ENCODE peak calls at places on chromosomes 13 and 19, in five cellular contexts. B, S, K, D and T are unnamed samples. For H3K36me3, the result is how much of the 10 kb centered on the place peaks cover.

GRCh38 chr19:30228726-30229523 is 143.3 kb upstream of the ZNF536 start:
- DNase-seq in B (no peak), S (no peak), K (no peak), D (no peak), T (no peak)

GRCh38 chr13:31020996-31021395 is 88.5 kb downstream of the TEX26 start:
- DNase-seq in B (no peak), S (no peak), K (no peak), D (no peak), T (no peak)

GRCh38 chr19:17909017-17909732 is 23.6 kb upstream of the CCDC124 start:
- DNase-seq in B (no peak), S (peak), K (no peak), D (no peak), T (no peak)

GRCh38 chr13:102878491-102878890 is 32.7 kb downstream of the ERCC5 start:
- DNase-seq in B (no peak), S (no peak), K (no peak), D (no peak), T (no peak)

GRCh38 chr19:12093777-12094176 is 29.2 kb downstream of the ZNF844 start:
- DNase-seq in B (no peak), S (no peak), K (no peak), D (no peak), T (no peak)

GRCh38 chr19:36149673-36150406 is 2.4 kb downstream of the COX7A1 start:
- DNase-seq in B (peak), S (no peak), K (no peak), D (no peak), T (no peak)

GRCh38 chr13:71039440-71039839 is 827.6 kb downstream of the DACH1 start:
- DNase-seq in B (no peak), S (no peak), K (no peak), D (no peak), T (no peak)

GRCh38 chr13:108463365-108463764 is 166.0 kb upstream of the MYO16 start:
- DNase-seq in B (no peak), S (no peak), K (no peak), D (no peak), T (no peak)

GRCh38 chr19:13633109-13633508 is 126.8 kb upstream of the CACNA1A start:
- DNase-seq in B (no peak), S (peak), K (no peak), D (no peak), T (no peak)

GRCh38 chr19:38055655-38056521 is 148.9 kb downstream of the SIPA1L3 start:
- DNase-seq in B (no peak), S (no peak), K (no peak), D (no peak), T (no peak)

GRCh38 chr19:29626386-29626785 is 20.3 kb downstream of the POP4 start:
- DNase-seq in B (no peak), S (no peak), K (no peak), D (no peak), T (peak)

GRCh38 chr13:112113355-112113754 is 46.4 kb downstream of the SOX1 start:
- DNase-seq in B (no peak), S (no peak), K (no peak), D (no peak), T (no peak)

GRCh38 chr13:73323615-73324014 is 264.8 kb downstream of the KLF5 start:
- DNase-seq in B (no peak), S (no peak), K (no peak), D (no peak), T (no peak)

GRCh38 chr13:106277483-106278154 is 257.8 kb downstream of the EFNB2 start:
- DNase-seq in B (no peak), S (no peak), K (no peak), D (no peak), T (no peak)

GRCh38 chr13:48580185-48580803 is 47.4 kb upstream of the RCBTB2 start:
- DNase-seq in B (peak), S (peak), K (no peak), D (peak), T (no peak)

GRCh38 chr13:40615619-40616018 is 50.8 kb downstream of the FOXO1 start:
- DNase-seq in B (no peak), S (no peak), K (no peak), D (no peak), T (no peak)

GRCh38 chr13:110565296-110565695 is 3.8 kb upstream of the RAB20 start:
- DNase-seq in B (no peak), S (no peak), K (no peak), D (no peak), T (no peak)

GRCh38 chr19:2170219-2170618 is 6.5 kb downstream of the DOT1L start:
- DNase-seq in B (no peak), S (no peak), K (no peak), D (no peak), T (no peak)

GRCh38 chr19:12689581-12690216 is 1.9 kb downstream of the GNG14 start:
- DNase-seq in B (no peak), S (no peak), K (no peak), D (no peak), T (no peak)

GRCh38 chr19:7255119-7255518 is 39.1 kb downstream of the INSR start:
- DNase-seq in B (no peak), S (peak), K (no peak), D (no peak), T (no peak)

GRCh38 chr19:2428027-2428690 is 773 bp upstream of the TIMM13 start:
- DNase-seq in B (peak), S (peak), K (no peak), D (no peak), T (no peak)

GRCh38 chr13:97266734-97267417 is 44.7 kb downstream of the MBNL2 start:
- DNase-seq in B (no peak), S (no peak), K (no peak), D (no peak), T (no peak)

GRCh38 chr13:50670847-50671542 is 172.5 kb downstream of the DLEU7 start:
- DNase-seq in B (no peak), S (no peak), K (peak), D (no peak), T (no peak)

GRCh38 chr13:52371736-52372247 is 34.2 kb downstream of the THSD1 start:
- DNase-seq in B (no peak), S (no peak), K (no peak), D (no peak), T (no peak)

GRCh38 chr19:17807731-17808316 is 12.9 kb downstream of the B3GNT3 start:
- DNase-seq in B (no peak), S (no peak), K (no peak), D (no peak), T (no peak)

GRCh38 chr19:54179921-54180452 is 7.0 kb upstream of the TMC4 start:
- DNase-seq in B (no peak), S (peak), K (no peak), D (no peak), T (peak)

GRCh38 chr19:3985643-3986259 is 488 bp upstream of the EEF2 start:
- DNase-seq in B (peak), S (no peak), K (no peak), D (no peak), T (no peak)

GRCh38 chr19:18208098-18208951 is 4.5 kb upstream of the RAB3A start:
- DNase-seq in B (no peak), S (peak), K (no peak), D (no peak), T (peak)

GRCh38 chr13:40220299-40220935 is 446.0 kb downstream of the FOXO1 start:
- DNase-seq in B (no peak), S (peak), K (no peak), D (no peak), T (no peak)

GRCh38 chr19:2856457-2857055 is 10.6 kb upstream of the ZNF556 start:
- DNase-seq in B (no peak), S (no peak), K (no peak), D (no peak), T (no peak)

GRCh38 chr13:97234742-97235141 is 12.6 kb downstream of the MBNL2 start:
- DNase-seq in B (no peak), S (peak), K (no peak), D (no peak), T (no peak)

GRCh38 chr13:73698859-73699258 is 435.3 kb downstream of the KLF12 start:
- DNase-seq in B (no peak), S (no peak), K (no peak), D (no peak), T (no peak)

GRCh38 chr19:2135474-2136402 is 15.6 kb downstream of the AP3D1 start:
- DNase-seq in B (no peak), S (peak), K (no peak), D (no peak), T (no peak)

GRCh38 chr19:46726551-46726950 is 9.6 kb upstream of the PRKD2 start:
- DNase-seq in B (no peak), S (no peak), K (no peak), D (no peak), T (no peak)

GRCh38 chr13:35763805-35764170 is 287.3 kb upstream of the MAB21L1 start:
- DNase-seq in B (no peak), S (no peak), K (no peak), D (no peak), T (no peak)

GRCh38 chr13:87344176-87344575 is 327.0 kb upstream of the SLITRK5 start:
- DNase-seq in B (no peak), S (no peak), K (no peak), D (no peak), T (no peak)

GRCh38 chr19:8333771-8334457 is 9.1 kb downstream of the KANK3 start:
- DNase-seq in B (no peak), S (no peak), K (no peak), D (no peak), T (no peak)

GRCh38 chr13:71577127-71577526 is 289.9 kb downstream of the DACH1 start:
- DNase-seq in B (no peak), S (no peak), K (no peak), D (no peak), T (no peak)

GRCh38 chr13:113506025-113506685 is 15.6 kb upstream of the DCUN1D2 start:
- DNase-seq in B (no peak), S (no peak), K (no peak), D (no peak), T (no peak)
- H3K27ac ChIP-seq in B (peak), S (no peak), K (no peak), D (no peak), T (no peak)

DNA sequence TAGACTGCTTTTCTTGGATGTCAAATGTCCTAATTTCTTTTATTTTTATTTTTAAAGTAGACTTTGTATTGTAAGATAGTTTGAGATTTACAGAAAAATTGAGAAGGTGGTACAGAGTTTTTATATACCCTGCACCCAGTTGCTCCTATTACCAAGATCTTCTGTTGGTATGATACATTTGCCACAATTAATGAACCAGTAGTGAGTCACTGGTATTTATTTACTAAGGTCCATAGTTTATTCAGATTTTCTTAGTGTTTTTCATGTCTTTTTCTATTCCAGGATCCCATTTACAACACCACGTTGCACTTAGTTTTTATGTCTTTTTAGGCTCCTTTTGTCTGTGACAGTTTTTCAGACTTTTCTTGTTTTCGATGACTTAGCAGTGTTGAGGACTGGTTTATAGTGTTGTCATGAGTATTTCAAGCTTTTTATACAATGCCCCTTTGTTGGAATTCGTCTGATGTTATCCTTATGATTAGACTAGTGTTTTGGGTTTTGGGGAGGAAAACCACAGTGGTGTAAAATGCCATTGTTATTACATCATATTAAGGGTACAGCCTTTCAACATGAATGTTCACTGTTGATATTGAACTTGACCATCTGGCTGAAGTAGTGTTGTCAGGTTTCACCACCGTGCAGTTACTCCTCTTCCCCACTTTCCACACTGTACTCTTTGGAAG is 35.9 kb downstream of the COG3 start:
- DNase-seq in B (no peak), S (no peak), K (no peak), D (no peak), T (no peak)
- H3K36me3 ChIP-seq in B (under half), S (under half), K (half or more), D (under half), T (under half)

GRCh38 chr19:31338069-31338767 is 11.0 kb downstream of the TSHZ3 start:
- DNase-seq in B (no peak), S (peak), K (no peak), D (peak), T (peak)

GRCh38 chr19:31339405-31339804 is 9.8 kb downstream of the TSHZ3 start:
- DNase-seq in B (no peak), S (no peak), K (no peak), D (no peak), T (no peak)

GRCh38 chr19:31335716-31336115 is 13.5 kb downstream of the TSHZ3 start:
- DNase-seq in B (no peak), S (no peak), K (no peak), D (no peak), T (no peak)

GRCh38 chr19:31334849-31335624 is 14.2 kb downstream of the TSHZ3 start:
- DNase-seq in B (no peak), S (no peak), K (no peak), D (no peak), T (no peak)

GRCh38 chr19:31337007-31337914 is 12.0 kb downstream of the TSHZ3 start:
- DNase-seq in B (no peak), S (no peak), K (no peak), D (no peak), T (no peak)
- TF ChIP-seq POLR2A in B (no peak), S (no peak), K (no peak), D (no peak), T (no peak)

GRCh38 chr13:23749288-23749880 is 139.8 kb downstream of the MIPEP start:
- DNase-seq in B (no peak), S (no peak), K (no peak), D (no peak), T (no peak)

GRCh38 chr13:23750383-23751121 is 138.6 kb downstream of the MIPEP start:
- DNase-seq in B (no peak), S (no peak), K (no peak), D (no peak), T (no peak)

GRCh38 chr13:23753523-23753922 is 135.7 kb downstream of the MIPEP start:
- DNase-seq in B (no peak), S (no peak), K (no peak), D (no peak), T (no peak)

GRCh38 chr13:23752111-23753001 is 136.8 kb downstream of the MIPEP start:
- DNase-seq in B (no peak), S (no peak), K (no peak), D (no peak), T (no peak)

DNA sequence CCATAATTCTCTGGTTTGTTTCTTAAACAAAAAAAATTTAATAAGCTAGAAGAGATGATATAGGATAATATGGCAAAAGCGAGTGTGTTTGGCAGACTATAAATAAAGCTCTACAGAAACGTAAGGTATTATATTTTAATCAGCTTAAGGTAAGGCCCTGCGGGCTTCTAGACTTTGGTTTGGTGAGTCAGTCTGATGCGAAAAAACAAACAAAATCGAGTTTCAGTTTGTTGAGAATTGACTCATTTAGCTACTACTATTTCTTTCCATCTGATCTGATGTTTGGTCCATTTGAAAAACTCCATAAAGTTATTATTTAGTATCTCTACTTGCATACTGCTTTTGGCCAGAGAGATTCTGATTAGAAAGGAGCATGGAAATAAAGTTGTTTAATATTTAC is 138.0 kb downstream of the MIPEP start:
- DNase-seq in B (no peak), S (no peak), K (no peak), D (no peak), T (no peak)
- H3K27ac ChIP-seq in B (no peak), S (no peak), K (no peak), D (no peak), T (no peak)

GRCh38 chr19:5586300-5587070 is 18.7 kb upstream of the TINCR start:
- DNase-seq in B (no peak), S (no peak), K (no peak), D (no peak), T (no peak)
- H3K36me3 ChIP-seq in B (under half), S (under half), K (under half), D (under half), T (under half)

GRCh38 chr13:28355822-28356371 is 139.0 kb downstream of the FLT1 start:
- DNase-seq in B (no peak), S (no peak), K (no peak), D (no peak), T (no peak)
- TF ChIP-seq POLR2A in B (no peak), S (no peak), K (no peak), D (no peak), T (no peak)

GRCh38 chr19:48196321-48196761 is 25.9 kb downstream of the ZSWIM9 start:
- DNase-seq in B (peak), S (no peak), K (no peak), D (no peak), T (no peak)

GRCh38 chr19:48192750-48193149 is 22.3 kb downstream of the ZSWIM9 start:
- DNase-seq in B (no peak), S (no peak), K (no peak), D (no peak), T (no peak)

GRCh38 chr19:48196933-48197665 is 26.6 kb downstream of the ZSWIM9 start:
- DNase-seq in B (no peak), S (no peak), K (no peak), D (no peak), T (no peak)

GRCh38 chr19:48194041-48194871 is 23.8 kb downstream of the ZSWIM9 start:
- DNase-seq in B (no peak), S (peak), K (no peak), D (no peak), T (no peak)

GRCh38 chr19:48195106-48195830 is 24.8 kb downstream of the ZSWIM9 start:
- DNase-seq in B (no peak), S (no peak), K (no peak), D (no peak), T (no peak)
- H3K27ac ChIP-seq in B (no peak), S (no peak), K (no peak), D (no peak), T (no peak)